ENCODE peak calls at places on chromosomes 5 and 9, in four cellular contexts. J is NCI-H774, C is GM23248, B is kidney glomerular epithelial cell. P is an unnamed sample.

GRCh38 chr9:37903581-37903830 is 421 bp downstream of the SLC25A51 start:
- DNase-seq in J (no peak), C (peak), B (no peak), P (peak)

GRCh38 chr9:88874391-88874790 is 116.9 kb upstream of the S1PR3 start:
- DNase-seq in J (no peak), C (peak), B (no peak), P (no peak)

GRCh38 chr9:99026271-99026955 is 78.5 kb upstream of the TGFBR1 start:
- DNase-seq in J (no peak), C (no peak), B (no peak), P (no peak)

GRCh38 chr9:14347408-14348224 is 33.7 kb upstream of the NFIB start:
- DNase-seq in J (no peak), C (peak), B (peak), P (no peak)

GRCh38 chr5:82987188-82987587 is 90.0 kb downstream of the TMEM167A start:
- DNase-seq in J (no peak), C (no peak), B (no peak), P (no peak)

GRCh38 chr9:114291886-114292590 is 30.9 kb upstream of the ORM1 start:
- DNase-seq in J (no peak), C (no peak), B (no peak), P (no peak)

GRCh38 chr5:163658702-163659567 is 153.5 kb downstream of the MAT2B start:
- DNase-seq in J (no peak), C (no peak), B (no peak), P (no peak)

GRCh38 chr5:160233215-160233614 is 3.9 kb downstream of the FABP6 start:
- DNase-seq in J (no peak), C (peak), B (no peak), P (no peak)

GRCh38 chr5:96857924-96858323 is 18.4 kb upstream of the ERAP2 start:
- DNase-seq in J (no peak), C (no peak), B (no peak), P (no peak)

GRCh38 chr9:82554381-82554780 is 508.6 kb downstream of the RASEF start:
- DNase-seq in J (no peak), C (no peak), B (no peak), P (no peak)

GRCh38 chr9:114549677-114550330 is 37.8 kb upstream of the ATP6V1G1 start:
- DNase-seq in J (no peak), C (peak), B (no peak), P (no peak)

GRCh38 chr5:154359222-154359583 is 86.6 kb upstream of the SAP30L start:
- DNase-seq in J (no peak), C (no peak), B (no peak), P (no peak)

GRCh38 chr5:81428866-81429265 is 34.9 kb upstream of the ACOT12 start:
- DNase-seq in J (no peak), C (peak), B (no peak), P (no peak)

GRCh38 chr5:150670275-150670960 is 9.4 kb downstream of the MYOZ3 start:
- DNase-seq in J (no peak), C (no peak), B (no peak), P (no peak)

GRCh38 chr9:98590115-98590514 is 118.6 kb downstream of the GABBR2 start:
- DNase-seq in J (no peak), C (no peak), B (no peak), P (no peak)

GRCh38 chr9:6106576-6107339 is 91.3 kb upstream of the RANBP6 start:
- DNase-seq in J (peak), C (peak), B (peak), P (peak)

GRCh38 chr9:83432104-83432627 is 106.0 kb downstream of the FRMD3 start:
- DNase-seq in J (no peak), C (peak), B (peak), P (peak)

GRCh38 chr5:136656811-136657210 is 291.5 kb upstream of the TRPC7 start:
- DNase-seq in J (no peak), C (no peak), B (no peak), P (no peak)

GRCh38 chr9:125388978-125389377 is 127.4 kb downstream of the GAPVD1 start:
- DNase-seq in J (no peak), C (no peak), B (no peak), P (no peak)